ENCODE peak calls at places on chromosomes 7 and 10, in five cellular contexts. H, P, X, F and J are unnamed samples.

GRCh38 chr7:133124974-133125373 is 43.1 kb upstream of the CHCHD3 start:
- DNase-seq in H (no peak), X (no peak), F (no peak), P (no peak), J (no peak)

GRCh38 chr10:119025336-119025735 is 4.2 kb upstream of the NANOS1 start:
- DNase-seq in P (no peak), X (peak; percentile 96), F (peak; percentile 32), H (peak; percentile 90), J (no peak)

GRCh38 chr7:85749715-85750453 is 563.0 kb upstream of the SEMA3D start:
- DNase-seq in H (no peak), X (no peak), F (no peak), P (no peak), J (no peak)

GRCh38 chr7:29115753-29116152 is 30.6 kb downstream of the CPVL start:
- DNase-seq in P (no peak), X (no peak), H (no peak), F (no peak), J (no peak)

GRCh38 chr10:132580157-132580556 is 42.6 kb downstream of the INPP5A start:
- DNase-seq in P (no peak), X (no peak), H (no peak), F (no peak), J (no peak)

GRCh38 chr10:4953405-4953804 is 9.8 kb upstream of the AKR1C1 start:
- DNase-seq in P (no peak), H (no peak), X (no peak), F (no peak), J (no peak)

GRCh38 chr10:8054498-8055407 is at the start of gene GATA3:
- DNase-seq in H (no peak), P (peak; percentile 56), F (peak; percentile 82), X (peak; percentile 80), J (peak; percentile 99)

GRCh38 chr7:28378574-28379149 is 33.7 kb upstream of the CREB5 start:
- DNase-seq in P (no peak), H (no peak), F (no peak), X (no peak), J (no peak)

GRCh38 chr10:35641430-35642015 is 573 bp downstream of the FZD8 start:
- DNase-seq in X (peak; percentile 68), H (no peak), P (no peak), F (peak; percentile 69), J (peak; percentile 20)

GRCh38 chr7:97006146-97006950 is 995 bp downstream of the DLX6 start:
- DNase-seq in P (peak; percentile 65), X (peak; percentile 46), F (peak; percentile 75), H (no peak), J (peak; percentile 78)

GRCh38 chr7:13989138-13989943 is at the start of gene ETV1:
- DNase-seq in F (peak; percentile 94), X (peak; percentile 71), H (peak; percentile 72), P (peak; percentile 86), J (peak; percentile 80)

GRCh38 chr7:131546583-131547111 is 9.8 kb downstream of the PODXL start:
- DNase-seq in H (no peak), P (peak; percentile 46), F (peak; percentile 52), X (no peak), J (peak; percentile 37)

GRCh38 chr7:107051376-107051775 is 6.9 kb downstream of the PRKAR2B start:
- DNase-seq in H (no peak), F (no peak), P (no peak), X (no peak), J (no peak)